ENCODE peak calls at places on chromosomes 1 and 21, in ten cellular contexts. H is HCEC 1CT, Z is GM04504, X is astrocyte of the spinal cord, S is NCI-H187, Q is globus pallidus, K is KG1, C is GM12878, E is NB4, R is cardiac muscle cell. N is an unnamed sample.

GRCh38 chr21:35150562-35151226 is 101.6 kb upstream of the RUNX1 start:
- DNase-seq in R (no peak), Q (no peak), C (no peak), E (no peak), H (peak; percentile 11), K (no peak), S (no peak), Z (no peak), X (peak; percentile 86), N (peak; percentile 28)

GRCh38 chr1:37471345-37472231 is 2.8 kb upstream of the ZC3H12A start:
- DNase-seq in K (no peak), Z (peak; percentile 68), E (peak; percentile 82), X (peak; percentile 93), Q (peak; percentile 85), H (peak; percentile 87), R (peak; percentile 36), C (no peak), S (no peak), N (peak; percentile 80)

GRCh38 chr1:203126866-203127671 is 457 bp upstream of the ADORA1 start:
- DNase-seq in Q (no peak), C (no peak), X (no peak), S (no peak), H (peak; percentile 9), K (no peak), Z (no peak), E (no peak), R (no peak), N (no peak)

GRCh38 chr1:185886046-185886445 is 151.9 kb downstream of the HMCN1 start:
- DNase-seq in X (no peak), R (no peak), Z (no peak), S (no peak), H (no peak), C (no peak), K (no peak), Q (no peak), E (no peak), N (no peak)

GRCh38 chr1:153309441-153309840 is 3.3 kb downstream of the PGLYRP3 start:
- DNase-seq in E (no peak), X (no peak), S (no peak), R (no peak), K (no peak), H (no peak), C (no peak), Q (no peak), Z (no peak), N (no peak)

GRCh38 chr21:41152149-41152548 is 15.8 kb upstream of the BACE2 start:
- DNase-seq in C (no peak), S (no peak), H (no peak), Z (no peak), Q (no peak), K (peak; percentile 20), E (peak; percentile 15), X (no peak), R (no peak), N (no peak)

GRCh38 chr1:227234998-227235405 is 83.3 kb downstream of the CDC42BPA start:
- DNase-seq in H (peak; percentile 72), Z (peak; percentile 31), E (peak; percentile 77), Q (peak; percentile 67), X (peak; percentile 73), S (no peak), C (no peak), K (no peak), R (peak; percentile 48), N (peak; percentile 44)

GRCh38 chr1:243499711-243500110 is 243.9 kb downstream of the SDCCAG8 start:
- DNase-seq in C (no peak), H (no peak), S (no peak), X (no peak), Z (no peak), Q (no peak), E (no peak), R (no peak), K (no peak), N (no peak)

N was measured in stromal cell of bone marrow.